ENCODE peak calls at places on chromosomes 1 and 21, in five cellular contexts. X, V, W, R and I are unnamed samples.

GRCh38 chr21:45215214-45215613 is 72.5 kb downstream of the POFUT2 start:
- DNase-seq in X (no peak), V (no peak), W (no peak), R (no peak), I (no peak)

GRCh38 chr1:51342591-51343206 is 12.3 kb upstream of the TTC39A start:
- DNase-seq in X (no peak), V (no peak), W (no peak), R (no peak), I (no peak)

GRCh38 chr1:214440219-214440965 is 111.0 kb downstream of the PTPN14 start:
- DNase-seq in X (no peak), V (no peak), W (no peak), R (no peak), I (no peak)

GRCh38 chr1:54453509-54453908 is 47.3 kb upstream of the SSBP3 start:
- DNase-seq in X (no peak), V (no peak), W (no peak), R (no peak), I (no peak)

GRCh38 chr1:80392529-80392928 is 1386.0 kb upstream of the ADGRL4 start:
- DNase-seq in X (no peak), V (no peak), W (no peak), R (no peak), I (no peak)

GRCh38 chr1:52455686-52456085 is 51.3 kb downstream of the PRPF38A start:
- DNase-seq in X (no peak), V (no peak), W (no peak), R (no peak), I (no peak)

GRCh38 chr1:201917362-201918033 is 28.8 kb downstream of the SHISA4 start:
- DNase-seq in X (no peak), V (peak; percentile 56), W (no peak), R (no peak), I (no peak)

GRCh38 chr1:94245747-94246438 is 8.5 kb upstream of the ARHGAP29 start:
- DNase-seq in X (no peak), V (no peak), W (no peak), R (no peak), I (no peak)

GRCh38 chr1:97986041-97987005 is 65.5 kb upstream of the DPYD start:
- DNase-seq in X (peak; percentile 26), V (no peak), W (no peak), R (no peak), I (no peak)

GRCh38 chr21:45894107-45894810 is 87.3 kb upstream of the COL6A1 start:
- DNase-seq in X (peak; percentile 77), V (no peak), W (no peak), R (no peak), I (peak; percentile 82)

GRCh38 chr1:205961970-205962820 is 18.9 kb upstream of the SLC26A9 start:
- DNase-seq in X (no peak), V (peak; percentile 90), W (no peak), R (no peak), I (no peak)

GRCh38 chr1:177384461-177384860 is 213.7 kb downstream of the BRINP2 start:
- DNase-seq in X (no peak), V (peak; percentile 16), W (no peak), R (no peak), I (no peak)

GRCh38 chr1:92690212-92690906 is 94.5 kb downstream of the EVI5 start:
- DNase-seq in X (no peak), V (no peak), W (no peak), R (no peak), I (no peak)

GRCh38 chr1:163163861-163164582 is 38.7 kb downstream of the RGS5 start:
- DNase-seq in X (no peak), V (no peak), W (no peak), R (no peak), I (no peak)

GRCh38 chr1:187685338-187685737 is 856.6 kb downstream of the PLA2G4A start:
- DNase-seq in X (no peak), V (no peak), W (no peak), R (no peak), I (no peak)

GRCh38 chr1:59215766-59216291 is 81.1 kb upstream of the FGGY start:
- DNase-seq in X (no peak), V (no peak), W (no peak), R (no peak), I (no peak)

GRCh38 chr1:5856246-5856815 is 135.9 kb downstream of the NPHP4 start:
- DNase-seq in X (no peak), V (peak; percentile 35), W (no peak), R (no peak), I (no peak)

GRCh38 chr1:180231506-180232420 is 1.7 kb downstream of the LHX4 start:
- DNase-seq in X (no peak), V (peak; percentile 62), W (no peak), R (no peak), I (no peak)

GRCh38 chr1:40818264-40818961 is 34.8 kb downstream of the KCNQ4 start:
- DNase-seq in X (peak; percentile 87), V (peak; percentile 68), W (no peak), R (peak; percentile 49), I (peak; percentile 79)

GRCh38 chr1:47791879-47792608 is 205.1 kb downstream of the TRABD2B start:
- DNase-seq in X (peak; percentile 41), V (peak; percentile 78), W (no peak), R (no peak), I (no peak)

GRCh38 chr1:26060832-26061574 is 6.4 kb downstream of the TRIM63 start:
- DNase-seq in X (no peak), V (no peak), W (no peak), R (no peak), I (no peak)

GRCh38 chr1:160486453-160486852 is 36.6 kb downstream of the SLAMF6 start:
- DNase-seq in X (no peak), V (no peak), W (no peak), R (no peak), I (no peak)

GRCh38 chr1:98963359-98963758 is 41.3 kb downstream of the PLPPR5 start:
- DNase-seq in X (no peak), V (no peak), W (no peak), R (no peak), I (no peak)

GRCh38 chr1:224864006-224864405 is 65.5 kb upstream of the DNAH14 start:
- DNase-seq in X (no peak), V (no peak), W (no peak), R (no peak), I (no peak)

GRCh38 chr1:5250336-5250735 is 595.9 kb downstream of the AJAP1 start:
- DNase-seq in X (no peak), V (no peak), W (no peak), R (no peak), I (no peak)

GRCh38 chr21:31182231-31183129 is 144.2 kb upstream of the KRTAP19-8 start:
- DNase-seq in X (no peak), V (no peak), W (no peak), R (no peak), I (no peak)

GRCh38 chr1:41021526-41022308 is at the start of gene SLFNL1:
- DNase-seq in X (no peak), V (peak; percentile 52), W (no peak), R (no peak), I (peak; percentile 56)

GRCh38 chr21:38609580-38609979 is 111.3 kb upstream of the ERG start:
- DNase-seq in X (no peak), V (no peak), W (no peak), R (no peak), I (no peak)

GRCh38 chr1:74733616-74734484 is 898 bp downstream of the TYW3 start:
- DNase-seq in X (no peak), V (peak; percentile 83), W (peak; percentile 42), R (peak; percentile 57), I (no peak)

GRCh38 chr1:22709227-22709626 is 1.4 kb upstream of the EPHB2 start:
- DNase-seq in X (no peak), V (peak; percentile 44), W (no peak), R (peak; percentile 31), I (no peak)

GRCh38 chr21:42655797-42656770 is 2.7 kb downstream of the PDE9A start:
- DNase-seq in X (no peak), V (peak; percentile 44), W (no peak), R (no peak), I (peak; percentile 36)